ENCODE peak calls at places on chromosomes 5 and 9, in eight cellular contexts. A is A549, L is tibial nerve, G is AG04449, D is B cell, C is GM20000, N is AG04450, F is PC-9. Q is an unnamed sample.
A peak's percentile ranks its signal among the peaks of the same experiment; 100 is the strongest.

GRCh38 chr5:4027335-4027734 is 431.7 kb downstream of the IRX1 start:
- DNase-seq in D (no peak), N (no peak), G (no peak), C (no peak), A (no peak), F (no peak), L (no peak), Q (no peak)

GRCh38 chr5:134122530-134122929 is 8.0 kb downstream of the TCF7 start:
- DNase-seq in F (no peak), L (no peak), D (peak; percentile 55), C (no peak), N (no peak), G (no peak), A (no peak), Q (no peak)

GRCh38 chr5:75049581-75050274 is 2.6 kb downstream of the GCNT4 start:
- DNase-seq in A (peak; percentile 53), F (peak; percentile 67), N (no peak), D (peak; percentile 50), L (no peak), G (no peak), C (peak; percentile 68), Q (no peak)

GRCh38 chr9:7216004-7216821 is 458.4 kb downstream of the KDM4C start:
- DNase-seq in L (no peak), G (no peak), D (no peak), C (no peak), F (peak; percentile 49), N (no peak), A (no peak), Q (no peak)

GRCh38 chr5:141848771-141849370 is 29.3 kb downstream of the PCDH1 start:
- DNase-seq in F (peak; percentile 99), A (peak; percentile 74), L (no peak), D (no peak), N (no peak), C (peak; percentile 45), G (no peak), Q (no peak)

GRCh38 chr5:125209650-125210049 is 463.2 kb upstream of the ZNF608 start:
- DNase-seq in G (no peak), A (no peak), L (no peak), N (no peak), C (no peak), D (no peak), F (no peak), Q (no peak)

GRCh38 chr5:137629646-137630045 is 106.2 kb downstream of the KLHL3 start:
- DNase-seq in G (no peak), C (peak; percentile 81), F (no peak), A (peak; percentile 77), L (no peak), D (no peak), N (no peak), Q (peak; percentile 20)

GRCh38 chr9:27088981-27089380 is 20.0 kb upstream of the TEK start:
- DNase-seq in A (no peak), F (no peak), G (peak; percentile 69), L (no peak), N (peak; percentile 61), D (no peak), C (no peak), Q (peak; percentile 3)

GRCh38 chr9:83315649-83316048 is 222.6 kb downstream of the FRMD3 start:
- DNase-seq in G (no peak), C (no peak), N (no peak), D (no peak), L (no peak), F (no peak), A (no peak), Q (no peak)

GRCh38 chr5:67659288-67659687 is 462.7 kb upstream of the CD180 start:
- DNase-seq in N (no peak), C (no peak), L (no peak), F (no peak), G (no peak), A (no peak), D (no peak), Q (no peak)

GRCh38 chr9:125522328-125522725 is 184.7 kb downstream of the MAPKAP1 start:
- DNase-seq in G (no peak), N (no peak), D (no peak), F (no peak), A (no peak), L (no peak), C (no peak), Q (no peak)

GRCh38 chr9:132670359-132670815 is at the start of gene GTF3C4:
- DNase-seq in N (peak; percentile 42), C (peak; percentile 95), L (peak; percentile 76), F (peak; percentile 63), D (peak; percentile 91), A (peak; percentile 69), G (no peak), Q (peak; percentile 38)

GRCh38 chr5:147805030-147805454 is 22.5 kb upstream of the JAKMIP2 start:
- DNase-seq in G (no peak), L (no peak), C (no peak), F (no peak), N (no peak), D (peak; percentile 61), A (no peak), Q (no peak)

GRCh38 chr5:135242021-135242480 is 157.0 kb downstream of the MACROH2A1 start:
- DNase-seq in A (no peak), D (peak; percentile 25), L (no peak), G (peak; percentile 49), N (no peak), C (no peak), F (no peak), Q (no peak)

GRCh38 chr9:68458918-68459317 is 81.8 kb downstream of the TMEM252 start:
- DNase-seq in F (no peak), G (no peak), N (no peak), C (no peak), D (no peak), L (no peak), A (no peak), Q (no peak)

GRCh38 chr5:14925326-14925725 is 53.7 kb upstream of the ANKH start:
- DNase-seq in N (no peak), D (no peak), F (no peak), G (no peak), L (no peak), C (no peak), A (no peak), Q (no peak)

GRCh38 chr9:19376931-19377330 is 3.1 kb downstream of the RPS6 start:
- DNase-seq in A (no peak), D (no peak), F (no peak), G (no peak), L (no peak), N (no peak), C (no peak), Q (no peak)

GRCh38 chr9:19378154-19378553 is 1.9 kb downstream of the RPS6 start:
- DNase-seq in L (no peak), A (no peak), C (no peak), D (no peak), N (no peak), F (no peak), G (no peak), Q (no peak)

GRCh38 chr9:19378647-19379046 is 1.4 kb downstream of the RPS6 start:
- DNase-seq in L (no peak), A (no peak), F (no peak), C (no peak), N (no peak), G (no peak), D (no peak), Q (no peak)

GRCh38 chr9:19379697-19380046 is 364 bp downstream of the RPS6 start:
- DNase-seq in F (no peak), L (peak; percentile 18), N (no peak), A (no peak), D (peak; percentile 43), C (peak; percentile 26), G (no peak), Q (no peak)

DNA sequence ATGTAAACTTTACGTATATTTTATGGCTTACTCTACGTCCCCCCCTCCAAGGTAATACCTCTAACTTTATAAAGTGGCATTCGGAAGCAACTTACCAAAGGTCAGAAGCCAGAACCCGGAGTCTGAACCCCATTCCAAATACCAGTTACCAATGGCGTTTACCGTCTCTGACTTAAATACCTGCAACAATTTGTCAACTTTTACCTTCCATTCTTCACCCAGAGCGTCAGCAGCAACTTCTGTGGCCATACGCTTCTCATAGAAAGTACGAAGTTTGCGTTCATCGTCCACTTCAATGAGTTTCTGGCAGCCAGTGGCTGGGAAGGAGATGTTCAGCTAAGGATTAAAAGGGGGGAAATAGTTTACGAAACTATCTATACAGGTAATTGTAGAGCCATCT is 753 bp downstream of the RPS6 start:
- DNase-seq in A (no peak), N (no peak), G (no peak), L (no peak), F (no peak), D (no peak), C (no peak), Q (no peak)
- TF ChIP-seq CTCF in A (no peak), N (no peak), G (no peak), L (no peak), F (no peak), D (no peak), C (no peak), Q (no peak)

GRCh38 chr5:126490167-126490937 is 67.1 kb downstream of the GRAMD2B start:
- DNase-seq in G (no peak), A (no peak), L (peak; percentile 40), D (no peak), F (no peak), C (no peak), N (no peak), Q (peak; percentile 87)
- TF ChIP-seq CTCF in G (peak; percentile 13), A (no peak), L (no peak), D (no peak), F (no peak), C (no peak), N (no peak), Q (peak; percentile 19)

DNA sequence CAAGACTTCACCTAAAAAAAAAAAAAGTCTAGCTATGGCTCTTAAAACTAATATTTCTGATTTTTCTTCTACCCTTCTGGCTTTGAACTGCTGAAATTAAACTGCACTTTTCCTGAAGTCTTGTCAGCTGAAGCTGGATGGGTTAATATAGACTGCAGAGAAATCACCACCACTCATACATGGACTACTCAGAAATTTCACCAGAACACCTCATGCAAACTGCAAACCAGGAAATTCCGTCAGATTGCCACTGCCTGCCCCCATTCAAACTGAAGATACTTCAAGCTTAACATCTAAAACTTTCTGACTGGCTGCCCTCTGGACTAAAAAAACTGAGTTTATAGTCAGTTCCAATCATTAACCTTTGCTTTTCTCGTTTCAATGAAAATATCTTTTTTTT is 11.5 kb upstream of the ANXA2R start:
- DNase-seq in G (no peak), C (no peak), N (no peak), F (no peak), L (no peak), D (no peak), A (no peak), Q (no peak)
- TF ChIP-seq CTCF in G (no peak), C (no peak), N (no peak), F (no peak), L (no peak), D (no peak), A (no peak), Q (no peak)

DNA sequence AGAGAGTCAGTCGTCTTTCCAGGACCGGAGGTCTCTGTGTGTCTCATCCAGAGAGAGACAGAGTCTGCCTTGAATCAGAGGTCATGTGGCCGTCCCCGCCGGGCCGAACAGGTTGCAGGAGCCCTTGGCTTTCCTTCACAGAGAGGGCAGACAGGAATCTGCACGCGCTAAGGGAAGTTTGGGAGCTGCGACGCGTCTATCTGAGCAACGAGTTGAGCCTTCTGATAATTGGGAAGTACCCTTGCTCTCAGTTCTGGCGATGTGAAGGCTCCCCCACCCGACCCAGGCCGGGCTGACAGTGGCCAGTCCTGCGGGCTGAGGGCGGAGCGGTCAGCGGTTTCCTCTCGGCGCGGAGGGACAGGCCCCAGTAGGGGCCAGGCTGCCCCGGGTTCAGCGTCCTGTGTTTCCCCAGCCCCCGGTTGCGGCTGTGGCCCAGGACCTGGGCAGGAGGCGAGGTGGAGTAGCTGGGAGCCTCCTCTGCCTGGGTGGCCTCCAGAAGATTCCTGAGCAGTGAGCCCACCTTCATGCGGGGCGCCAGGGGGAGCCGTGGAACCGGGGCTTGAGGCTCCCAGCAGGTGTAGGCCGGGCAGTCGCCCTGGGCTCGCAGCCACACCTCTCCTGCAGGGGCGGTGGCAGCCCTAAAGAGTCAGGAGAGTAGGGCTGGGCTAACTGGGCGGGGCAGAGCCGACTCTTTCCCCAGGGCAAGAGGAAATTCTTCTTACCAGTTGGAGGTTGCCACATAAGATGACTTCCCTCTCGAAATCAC is 13.8 kb downstream of the NR2F1 start:
- DNase-seq in G (no peak), C (no peak), D (peak; percentile 17), A (no peak), N (no peak), F (no peak), L (no peak), Q (no peak)
- TF ChIP-seq CTCF in G (no peak), C (no peak), D (no peak), A (no peak), N (no peak), F (no peak), L (no peak), Q (no peak)